ENCODE peak calls at places on chromosome 12, in six cellular contexts. D is HCT116, W is PC-3, U is SK-N-SH, A is MM.1S, F is GM23248. Q is an unnamed sample.

GRCh38 chr12:111221296-111222026 is 147.4 kb downstream of the PHETA1 start:
- DNase-seq in A (no peak), U (no peak), W (peak; percentile 11), D (no peak), F (peak; percentile 17), Q (peak; percentile 18)

GRCh38 chr12:3597526-3598210 is 106.7 kb downstream of the PRMT8 start:
- DNase-seq in U (no peak), D (no peak), W (no peak), A (no peak), F (no peak), Q (no peak)

GRCh38 chr12:12585115-12585862 is 22.6 kb upstream of the DUSP16 start:
- DNase-seq in U (peak; percentile 31), A (no peak), F (no peak), D (no peak), W (peak; percentile 47), Q (no peak)

GRCh38 chr12:51082561-51083139 is 746 bp downstream of the CSRNP2 start:
- DNase-seq in A (no peak), U (no peak), W (peak; percentile 32), F (peak; percentile 70), D (no peak), Q (no peak)

GRCh38 chr12:53737951-53738833 is 10.9 kb upstream of the CALCOCO1 start:
- DNase-seq in F (no peak), U (peak; percentile 48), D (no peak), W (no peak), A (no peak), Q (peak; percentile 62)

GRCh38 chr12:131092911-131093901 is 139.5 kb downstream of the ADGRD1 start:
- DNase-seq in F (peak; percentile 21), A (peak; percentile 71), D (no peak), W (peak; percentile 66), U (no peak), Q (no peak)

GRCh38 chr12:31234955-31235867 is 90.7 kb downstream of the SINHCAF start:
- DNase-seq in W (peak; percentile 67), D (peak; percentile 18), F (peak; percentile 70), U (peak; percentile 68), A (no peak), Q (peak; percentile 73)

GRCh38 chr12:16076553-16076952 is 165.4 kb downstream of the DERA start:
- DNase-seq in D (peak; percentile 29), A (peak; percentile 58), F (peak; percentile 41), U (peak; percentile 17), W (peak; percentile 66), Q (peak; percentile 72)

GRCh38 chr12:131138638-131139362 is 185.1 kb downstream of the ADGRD1 start:
- DNase-seq in A (no peak), D (no peak), F (no peak), W (no peak), U (no peak), Q (no peak)

GRCh38 chr12:72271741-72272661 is at the start of gene TRHDE:
- DNase-seq in U (peak; percentile 61), A (no peak), W (peak; percentile 60), F (peak; percentile 58), D (no peak), Q (peak; percentile 83)

GRCh38 chr12:88578274-88578673 is 2.0 kb downstream of the KITLG start:
- DNase-seq in F (peak; percentile 56), U (no peak), W (peak; percentile 58), A (no peak), D (no peak), Q (peak; percentile 63)

GRCh38 chr12:8554451-8555195 is 13.9 kb upstream of the CLEC4E start:
- DNase-seq in W (peak; percentile 41), A (no peak), U (no peak), F (peak; percentile 31), D (no peak), Q (no peak)

GRCh38 chr12:41795066-41795465 is 349.6 kb downstream of the GXYLT1 start:
- DNase-seq in U (no peak), A (no peak), F (peak; percentile 31), W (peak; percentile 4), D (no peak), Q (no peak)

GRCh38 chr12:103422328-103422727 is 73.4 kb downstream of the C12orf42 start:
- DNase-seq in F (no peak), U (no peak), D (no peak), A (no peak), W (no peak), Q (peak; percentile 63)

GRCh38 chr12:130752692-130753230 is 36.7 kb upstream of the RIMBP2 start:
- DNase-seq in D (no peak), F (no peak), A (no peak), U (peak; percentile 77), W (no peak), Q (peak; percentile 91)

GRCh38 chr12:93946542-93947150 is 201.7 kb upstream of the PLXNC1 start:
- DNase-seq in U (no peak), W (peak; percentile 57), D (no peak), A (no peak), F (peak; percentile 82), Q (no peak)

GRCh38 chr12:91355150-91356006 is 172.8 kb upstream of the DCN start:
- DNase-seq in U (peak; percentile 45), D (peak; percentile 69), F (peak; percentile 89), A (peak; percentile 73), W (peak; percentile 82), Q (peak; percentile 72)

GRCh38 chr12:96208346-96208745 is 14.2 kb downstream of the ELK3 start:
- DNase-seq in A (no peak), U (no peak), D (no peak), F (peak; percentile 91), W (peak; percentile 25), Q (no peak)

DNA sequence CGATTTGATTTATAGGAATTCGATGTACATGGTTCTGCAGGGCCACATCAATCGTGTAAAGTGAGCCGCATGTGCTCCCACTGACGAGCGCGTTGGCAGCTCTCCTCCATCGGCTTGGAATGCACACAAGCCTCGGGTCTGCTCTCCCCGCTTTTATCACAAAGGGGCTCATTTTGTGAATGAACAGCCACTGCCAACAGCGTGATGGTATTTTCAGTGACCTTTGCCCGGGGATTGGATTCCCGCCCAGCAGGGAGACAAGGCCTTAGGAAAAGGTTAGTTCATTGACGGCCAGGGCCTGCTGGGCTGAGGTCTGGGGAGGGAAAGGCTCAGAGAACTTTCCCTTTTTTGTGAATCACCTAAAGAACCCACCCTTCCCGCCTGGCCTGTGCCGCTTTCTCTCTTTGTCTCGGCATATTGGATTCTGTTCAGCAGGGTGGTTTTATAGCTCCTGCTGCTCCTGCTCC is 232.1 kb downstream of the MSRB3 start:
- DNase-seq in A (no peak), W (no peak), U (no peak), F (no peak), D (peak; percentile 84), Q (peak; percentile 89)
- TF ChIP-seq EZH2phosphoT487 in A (no peak), W (no peak), U (no peak), F (no peak), D (no peak), Q (peak; percentile 44)

GRCh38 chr12:25994252-25994651 is 35.8 kb downstream of the RASSF8 start:
- DNase-seq in W (peak; percentile 15), U (no peak), F (peak; percentile 97), D (no peak), A (no peak), Q (no peak)

GRCh38 chr12:25995906-25996305 is 37.4 kb downstream of the RASSF8 start:
- DNase-seq in F (peak; percentile 41), W (no peak), D (no peak), A (no peak), U (no peak), Q (no peak)

GRCh38 chr12:25997401-25997973 is 39.0 kb downstream of the RASSF8 start:
- DNase-seq in U (no peak), D (peak; percentile 23), F (peak; percentile 93), A (no peak), W (peak; percentile 100), Q (peak; percentile 41)

GRCh38 chr12:25996677-25997076 is 38.2 kb downstream of the RASSF8 start:
- DNase-seq in W (peak; percentile 17), U (no peak), D (no peak), F (peak; percentile 39), A (no peak), Q (no peak)

GRCh38 chr12:25994901-25995625 is 36.6 kb downstream of the RASSF8 start:
- DNase-seq in W (no peak), U (no peak), A (no peak), F (peak; percentile 73), D (no peak), Q (no peak)
- H3K27ac ChIP-seq in W (no peak overlapping the region), U (peak overlapping the region; percentile 76), A (no peak overlapping the region), F (peak overlapping the region; percentile 86), D (no peak overlapping the region), Q (no peak overlapping the region)

DNA sequence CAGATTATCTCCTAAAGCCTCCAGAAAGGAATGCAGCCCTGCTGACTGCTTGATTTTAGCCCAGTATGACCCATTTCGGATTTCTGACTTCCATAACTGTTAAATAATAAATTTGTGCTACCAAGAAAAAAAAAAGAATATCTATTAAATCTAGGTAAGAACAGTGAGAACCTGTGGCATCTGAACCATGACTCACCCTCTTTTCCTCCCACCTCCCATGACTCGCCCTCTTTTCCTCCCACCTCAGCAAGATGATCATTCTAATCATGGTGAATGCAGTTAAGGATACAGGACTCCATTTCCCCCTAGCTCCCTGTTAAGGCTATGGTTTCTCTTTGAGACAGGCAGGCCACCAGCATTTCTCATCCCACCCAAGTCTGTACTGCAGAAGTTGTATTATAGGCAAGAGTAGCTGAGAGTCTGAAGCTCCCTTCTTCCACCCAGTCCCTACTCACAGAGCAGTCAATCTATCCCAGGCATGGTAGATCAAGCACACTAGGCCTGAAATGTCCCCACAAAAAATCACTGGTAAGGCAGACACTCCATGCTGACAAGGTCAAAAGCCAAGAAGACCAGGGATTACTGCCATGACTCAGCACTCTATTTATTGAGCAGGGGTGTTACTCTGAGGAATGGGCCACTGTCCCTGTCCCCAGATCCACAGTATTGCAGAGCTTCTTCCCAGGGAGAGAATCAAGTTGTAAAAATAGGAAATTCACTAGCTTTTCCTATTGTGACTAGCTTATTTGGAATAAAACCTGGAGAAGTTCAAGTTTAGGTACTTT is 188.9 kb downstream of the ADAMTS20 start:
- DNase-seq in W (peak; percentile 62), U (no peak), A (no peak), D (no peak), F (peak; percentile 18), Q (no peak)
- H3K9ac ChIP-seq in W (no peak overlapping the region), U (no peak overlapping the region), A (no peak overlapping the region), D (no peak overlapping the region), F (no peak overlapping the region), Q (no peak overlapping the region)

GRCh38 chr12:121267822-121268221 is 28.7 kb downstream of the CAMKK2 start:
- DNase-seq in F (no peak), A (no peak), U (no peak), D (no peak), W (no peak), Q (no peak)

GRCh38 chr12:121261397-121261796 is 35.1 kb downstream of the CAMKK2 start:
- DNase-seq in A (no peak), W (no peak), U (no peak), F (no peak), D (no peak), Q (no peak)

GRCh38 chr12:121264951-121265350 is 31.6 kb downstream of the CAMKK2 start:
- DNase-seq in D (no peak), U (no peak), A (no peak), W (no peak), F (no peak), Q (no peak)

GRCh38 chr12:121263206-121263605 is 33.3 kb downstream of the CAMKK2 start:
- DNase-seq in F (no peak), A (no peak), W (no peak), D (no peak), U (no peak), Q (no peak)

DNA sequence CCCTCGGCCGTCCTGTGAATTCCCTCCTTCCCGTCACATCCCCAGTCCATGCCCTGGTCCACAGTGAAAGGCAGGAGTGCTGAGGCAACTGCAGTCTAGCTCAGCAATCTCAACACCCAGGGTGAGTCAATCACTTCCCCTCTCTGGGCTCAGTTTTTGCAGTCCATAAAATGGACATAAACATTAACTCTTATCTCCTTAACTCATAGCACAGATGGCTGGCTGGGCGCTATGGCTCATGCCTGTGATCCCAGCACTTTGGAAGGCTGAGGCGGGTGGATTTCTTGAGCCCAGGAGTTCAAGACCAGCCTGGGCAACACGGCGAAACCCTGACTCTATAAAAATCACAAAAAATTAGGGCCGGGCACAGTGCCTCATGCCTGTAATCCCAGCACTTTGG is 32.4 kb downstream of the CAMKK2 start:
- DNase-seq in U (no peak), W (no peak), A (no peak), F (no peak), D (no peak), Q (no peak)
- TF ChIP-seq EZH2phosphoT487 in U (no peak), W (no peak), A (no peak), F (no peak), D (no peak), Q (no peak)